ENCODE peak calls at places on chromosomes 1 and 21, in eight cellular contexts. One of them, this sample, is unnamed. For H3K4me1, the result is how much of the 10 kb centered on the place peaks cover.

GRCh38 chr1:97902067-97902466 is 18.8 kb downstream of the DPYD start:
- DNase-seq in GM23338: no peak
- DNase-seq in GM12878: no peak
- DNase-seq in endothelial cell of umbilical vein: peak
- DNase-seq in H1: no peak
- DNase-seq in mesendoderm: no peak
- DNase-seq in GM23248: peak
- DNase-seq in fibroblast of lung: no peak
- DNase-seq in this sample: no peak

GRCh38 chr1:174998569-174999215 is 1.1 kb upstream of the CACYBP start:
- DNase-seq in GM23248: peak
- DNase-seq in H1: no peak
- DNase-seq in mesendoderm: peak
- DNase-seq in endothelial cell of umbilical vein: peak
- DNase-seq in GM12878: peak
- DNase-seq in GM23338: peak
- DNase-seq in fibroblast of lung: peak
- DNase-seq in this sample: peak

GRCh38 chr1:212944209-212944901 is 6.0 kb upstream of the VASH2 start:
- DNase-seq in GM23248: no peak
- DNase-seq in H1: no peak
- DNase-seq in mesendoderm: no peak
- DNase-seq in GM12878: no peak
- DNase-seq in GM23338: no peak
- DNase-seq in endothelial cell of umbilical vein: no peak
- DNase-seq in fibroblast of lung: no peak
- DNase-seq in this sample: no peak

GRCh38 chr1:8025671-8026144 is 401 bp downstream of the ERRFI1 start:
- DNase-seq in GM23338: no peak
- DNase-seq in GM23248: peak
- DNase-seq in GM12878: no peak
- DNase-seq in fibroblast of lung: no peak
- DNase-seq in mesendoderm: no peak
- DNase-seq in endothelial cell of umbilical vein: no peak
- DNase-seq in H1: no peak
- DNase-seq in this sample: no peak

GRCh38 chr1:235954306-235955283 is 87.9 kb upstream of the LYST start:
- DNase-seq in GM23248: peak
- DNase-seq in fibroblast of lung: no peak
- DNase-seq in mesendoderm: no peak
- DNase-seq in endothelial cell of umbilical vein: no peak
- DNase-seq in GM23338: no peak
- DNase-seq in GM12878: peak
- DNase-seq in H1: no peak
- DNase-seq in this sample: no peak

GRCh38 chr1:33295450-33296081 is 25.3 kb downstream of the A3GALT2 start:
- DNase-seq in endothelial cell of umbilical vein: peak
- DNase-seq in GM12878: peak
- DNase-seq in mesendoderm: peak
- DNase-seq in GM23338: peak
- DNase-seq in fibroblast of lung: peak
- DNase-seq in GM23248: peak
- DNase-seq in H1: peak
- DNase-seq in this sample: peak

GRCh38 chr21:38985423-38986378 is 180.0 kb downstream of the ETS2 start:
- DNase-seq in GM12878: peak
- DNase-seq in fibroblast of lung: peak
- DNase-seq in GM23248: peak
- DNase-seq in endothelial cell of umbilical vein: no peak
- DNase-seq in mesendoderm: no peak
- DNase-seq in GM23338: no peak
- DNase-seq in H1: no peak
- DNase-seq in this sample: no peak

GRCh38 chr1:29324771-29325351 is 88.5 kb downstream of the PTPRU start:
- DNase-seq in GM12878: no peak
- DNase-seq in GM23338: peak
- DNase-seq in fibroblast of lung: no peak
- DNase-seq in GM23248: no peak
- DNase-seq in endothelial cell of umbilical vein: no peak
- DNase-seq in H1: peak
- DNase-seq in mesendoderm: peak
- DNase-seq in this sample: no peak

GRCh38 chr1:248841702-248842395 is 3.8 kb downstream of the ZNF672 start:
- DNase-seq in endothelial cell of umbilical vein: peak
- DNase-seq in fibroblast of lung: peak
- DNase-seq in GM23248: peak
- DNase-seq in GM12878: no peak
- DNase-seq in H1: no peak
- DNase-seq in GM23338: peak
- DNase-seq in mesendoderm: peak
- DNase-seq in this sample: peak

GRCh38 chr1:215776336-215776735 is 209.2 kb downstream of the KCTD3 start:
- DNase-seq in endothelial cell of umbilical vein: no peak
- DNase-seq in mesendoderm: peak
- DNase-seq in fibroblast of lung: no peak
- DNase-seq in GM23338: peak
- DNase-seq in GM23248: no peak
- DNase-seq in H1: no peak
- DNase-seq in GM12878: no peak
- DNase-seq in this sample: no peak

GRCh38 chr1:63859480-63860275 is 85.9 kb downstream of the ROR1 start:
- DNase-seq in fibroblast of lung: no peak
- DNase-seq in mesendoderm: no peak
- DNase-seq in H1: no peak
- DNase-seq in GM23338: no peak
- DNase-seq in endothelial cell of umbilical vein: no peak
- DNase-seq in GM23248: no peak
- DNase-seq in GM12878: no peak
- DNase-seq in this sample: no peak

GRCh38 chr21:27570306-27570868 is 603.5 kb upstream of the ADAMTS5 start:
- DNase-seq in GM12878: no peak
- DNase-seq in GM23248: peak
- DNase-seq in mesendoderm: no peak
- DNase-seq in GM23338: no peak
- DNase-seq in fibroblast of lung: peak
- DNase-seq in H1: no peak
- DNase-seq in endothelial cell of umbilical vein: peak
- DNase-seq in this sample: peak

GRCh38 chr1:43280683-43281082 is 4.7 kb downstream of the C1orf210 start:
- DNase-seq in GM23338: no peak
- DNase-seq in endothelial cell of umbilical vein: no peak
- DNase-seq in GM12878: no peak
- DNase-seq in mesendoderm: no peak
- DNase-seq in fibroblast of lung: no peak
- DNase-seq in H1: no peak
- DNase-seq in GM23248: no peak
- DNase-seq in this sample: no peak

GRCh38 chr1:77796695-77797405 is 17.4 kb downstream of the MIGA1 start:
- DNase-seq in fibroblast of lung: no peak
- DNase-seq in mesendoderm: no peak
- DNase-seq in GM12878: no peak
- DNase-seq in GM23338: no peak
- DNase-seq in H1: no peak
- DNase-seq in GM23248: no peak
- DNase-seq in endothelial cell of umbilical vein: peak
- DNase-seq in this sample: no peak

GRCh38 chr1:59355361-59355760 is 58.5 kb downstream of the FGGY start:
- DNase-seq in H1: no peak
- DNase-seq in GM23248: peak
- DNase-seq in GM12878: no peak
- DNase-seq in endothelial cell of umbilical vein: no peak
- DNase-seq in GM23338: no peak
- DNase-seq in fibroblast of lung: no peak
- DNase-seq in mesendoderm: no peak
- DNase-seq in this sample: no peak

GRCh38 chr1:6348511-6349191 is 44.9 kb downstream of the ACOT7 start:
- DNase-seq in fibroblast of lung: peak
- DNase-seq in H1: no peak
- DNase-seq in mesendoderm: peak
- DNase-seq in endothelial cell of umbilical vein: peak
- DNase-seq in GM12878: no peak
- DNase-seq in GM23338: no peak
- DNase-seq in GM23248: no peak
- DNase-seq in this sample: peak

GRCh38 chr1:174118726-174119125 is 40.6 kb upstream of the RABGAP1L start:
- DNase-seq in GM12878: no peak
- DNase-seq in H1: no peak
- DNase-seq in GM23338: no peak
- DNase-seq in fibroblast of lung: no peak
- DNase-seq in mesendoderm: no peak
- DNase-seq in GM23248: no peak
- DNase-seq in endothelial cell of umbilical vein: no peak
- DNase-seq in this sample: no peak

GRCh38 chr1:172143384-172144025 is 277.0 kb upstream of the C1orf105 start:
- DNase-seq in GM23338: no peak
- DNase-seq in H1: no peak
- DNase-seq in GM12878: no peak
- DNase-seq in mesendoderm: no peak
- DNase-seq in fibroblast of lung: peak
- DNase-seq in endothelial cell of umbilical vein: peak
- DNase-seq in GM23248: peak
- DNase-seq in this sample: no peak

GRCh38 chr21:45522381-45522780 is 19.9 kb downstream of the SLC19A1 start:
- DNase-seq in GM12878: no peak
- DNase-seq in GM23338: no peak
- DNase-seq in fibroblast of lung: no peak
- DNase-seq in endothelial cell of umbilical vein: no peak
- DNase-seq in H1: no peak
- DNase-seq in GM23248: no peak
- DNase-seq in mesendoderm: no peak
- DNase-seq in this sample: no peak

GRCh38 chr1:151106891-151107290 is 36.3 kb downstream of the GABPB2 start:
- DNase-seq in mesendoderm: no peak
- DNase-seq in endothelial cell of umbilical vein: peak
- DNase-seq in GM23248: peak
- DNase-seq in fibroblast of lung: peak
- DNase-seq in GM23338: no peak
- DNase-seq in H1: no peak
- DNase-seq in GM12878: no peak
- DNase-seq in this sample: peak

GRCh38 chr1:238558156-238558555 is 667.4 kb upstream of the ZP4 start:
- DNase-seq in fibroblast of lung: peak
- DNase-seq in H1: no peak
- DNase-seq in GM23338: no peak
- DNase-seq in endothelial cell of umbilical vein: no peak
- DNase-seq in GM12878: no peak
- DNase-seq in GM23248: peak
- DNase-seq in mesendoderm: no peak
- DNase-seq in this sample: peak

GRCh38 chr1:204853446-204853845 is 17.2 kb upstream of the NFASC start:
- DNase-seq in endothelial cell of umbilical vein: no peak
- DNase-seq in mesendoderm: no peak
- DNase-seq in GM23338: no peak
- DNase-seq in fibroblast of lung: no peak
- DNase-seq in GM23248: no peak
- DNase-seq in GM12878: no peak
- DNase-seq in H1: no peak
- DNase-seq in this sample: no peak

GRCh38 chr1:226519741-226520598 is 28.6 kb upstream of the STUM start:
- DNase-seq in GM23248: no peak
- DNase-seq in GM23338: peak
- DNase-seq in mesendoderm: peak
- DNase-seq in H1: no peak
- DNase-seq in GM12878: no peak
- DNase-seq in endothelial cell of umbilical vein: no peak
- DNase-seq in fibroblast of lung: no peak
- DNase-seq in this sample: no peak

GRCh38 chr21:43777953-43778352 is 1.8 kb upstream of the CSTB start:
- DNase-seq in GM23248: no peak
- DNase-seq in H1: no peak
- DNase-seq in endothelial cell of umbilical vein: no peak
- DNase-seq in GM23338: no peak
- DNase-seq in GM12878: no peak
- DNase-seq in mesendoderm: no peak
- DNase-seq in fibroblast of lung: no peak
- DNase-seq in this sample: no peak
- H3K4me1 ChIP-seq in GM23248: under half
- H3K4me1 ChIP-seq in H1: under half
- H3K4me1 ChIP-seq in endothelial cell of umbilical vein: under half
- H3K4me1 ChIP-seq in GM23338: under half
- H3K4me1 ChIP-seq in GM12878: under half
- H3K4me1 ChIP-seq in mesendoderm: under half
- H3K4me1 ChIP-seq in fibroblast of lung: under half
- H3K4me1 ChIP-seq in this sample: half or more

GRCh38 chr1:177984761-177985160 is 14.9 kb upstream of the SEC16B start:
- DNase-seq in GM12878: no peak
- DNase-seq in GM23338: no peak
- DNase-seq in GM23248: no peak
- DNase-seq in H1: no peak
- DNase-seq in mesendoderm: no peak
- DNase-seq in endothelial cell of umbilical vein: no peak
- DNase-seq in fibroblast of lung: no peak
- DNase-seq in this sample: no peak
- H3K4me2 ChIP-seq in GM12878: no peak
- H3K4me2 ChIP-seq in GM23338: no peak
- H3K4me2 ChIP-seq in GM23248: peak
- H3K4me2 ChIP-seq in H1: no peak
- H3K4me2 ChIP-seq in mesendoderm: no peak
- H3K4me2 ChIP-seq in endothelial cell of umbilical vein: no peak
- H3K4me2 ChIP-seq in fibroblast of lung: no peak
- H3K4me2 ChIP-seq in this sample: no peak

GRCh38 chr1:2287649-2288048 is 59.5 kb downstream of the SKI start:
- DNase-seq in GM12878: no peak
- DNase-seq in H1: no peak
- DNase-seq in endothelial cell of umbilical vein: no peak
- DNase-seq in GM23248: no peak
- DNase-seq in fibroblast of lung: no peak
- DNase-seq in mesendoderm: no peak
- DNase-seq in GM23338: no peak
- DNase-seq in this sample: no peak
- H3K4me1 ChIP-seq in GM12878: under half
- H3K4me1 ChIP-seq in H1: under half
- H3K4me1 ChIP-seq in endothelial cell of umbilical vein: under half
- H3K4me1 ChIP-seq in GM23248: under half
- H3K4me1 ChIP-seq in fibroblast of lung: under half
- H3K4me1 ChIP-seq in mesendoderm: under half
- H3K4me1 ChIP-seq in GM23338: under half
- H3K4me1 ChIP-seq in this sample: under half

DNA sequence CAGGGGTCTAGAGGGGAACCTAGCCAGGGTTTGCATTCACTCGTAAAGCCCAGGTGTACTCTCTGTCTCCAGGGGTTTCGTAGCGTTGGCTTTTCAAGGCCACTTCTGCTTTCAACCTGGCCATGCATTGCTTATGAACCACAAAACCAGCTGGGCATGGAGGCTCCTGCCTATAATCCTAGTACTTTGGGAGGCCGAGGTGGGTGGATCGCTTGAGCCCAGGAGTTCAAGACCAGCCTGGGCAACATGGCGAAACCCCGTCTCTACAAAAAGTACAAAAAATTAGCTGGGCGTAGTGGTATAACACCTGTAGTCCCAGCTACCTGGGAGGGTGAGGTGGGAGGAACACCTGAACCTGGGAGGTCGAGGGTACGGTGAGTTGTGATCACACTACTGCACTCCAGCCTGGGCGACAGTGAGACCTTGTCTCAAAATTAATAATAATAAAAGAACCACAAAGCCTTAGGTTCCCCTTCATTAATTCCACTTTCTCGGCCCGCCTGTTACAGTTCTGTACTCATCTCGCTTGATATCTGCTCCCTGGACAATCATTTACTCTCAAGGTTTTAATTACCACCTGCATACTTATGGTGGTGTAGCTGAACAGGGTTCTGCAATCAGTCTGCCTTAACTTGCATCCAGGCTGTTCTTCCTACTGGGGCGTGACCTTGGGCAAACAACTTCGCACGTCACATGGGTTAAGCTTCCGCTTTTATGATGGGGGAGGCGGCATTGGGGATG is 6.1 kb downstream of the SLC16A4 start:
- DNase-seq in GM12878: peak
- DNase-seq in GM23338: no peak
- DNase-seq in GM23248: no peak
- DNase-seq in endothelial cell of umbilical vein: no peak
- DNase-seq in mesendoderm: no peak
- DNase-seq in H1: no peak
- DNase-seq in fibroblast of lung: no peak
- DNase-seq in this sample: no peak
- H3K4me2 ChIP-seq in GM12878: peak
- H3K4me2 ChIP-seq in GM23338: no peak
- H3K4me2 ChIP-seq in GM23248: no peak
- H3K4me2 ChIP-seq in endothelial cell of umbilical vein: no peak
- H3K4me2 ChIP-seq in mesendoderm: no peak
- H3K4me2 ChIP-seq in H1: no peak
- H3K4me2 ChIP-seq in fibroblast of lung: no peak
- H3K4me2 ChIP-seq in this sample: no peak